ENCODE peak calls at places on chromosomes 4 and X, in five cellular contexts. One of them, this sample, is unnamed.

GRCh38 chr4:182126567-182126966 is 116.6 kb upstream of the TENM3 start:
- DNase-seq in Peyer's patch: no peak
- DNase-seq in heart left ventricle: no peak
- DNase-seq in left ventricle myocardium inferior: no peak
- DNase-seq in fibroblast of lung: peak
- DNase-seq in this sample: no peak

GRCh38 chr4:103060453-103061148 is 16.0 kb downstream of the SLC9B2 start:
- DNase-seq in left ventricle myocardium inferior: no peak
- DNase-seq in Peyer's patch: no peak
- DNase-seq in heart left ventricle: no peak
- DNase-seq in fibroblast of lung: no peak
- DNase-seq in this sample: no peak

GRCh38 chrX:49273181-49273727 is 3.7 kb downstream of the PPP1R3F start:
- DNase-seq in Peyer's patch: peak
- DNase-seq in heart left ventricle: no peak
- DNase-seq in fibroblast of lung: no peak
- DNase-seq in left ventricle myocardium inferior: no peak
- DNase-seq in this sample: no peak

GRCh38 chrX:22800360-22800759 is 199.4 kb upstream of the DDX53 start:
- DNase-seq in fibroblast of lung: peak
- DNase-seq in heart left ventricle: no peak
- DNase-seq in Peyer's patch: no peak
- DNase-seq in left ventricle myocardium inferior: peak
- DNase-seq in this sample: no peak

GRCh38 chrX:118977424-118977823 is 3.0 kb downstream of the LONRF3 start:
- DNase-seq in Peyer's patch: no peak
- DNase-seq in heart left ventricle: no peak
- DNase-seq in left ventricle myocardium inferior: no peak
- DNase-seq in fibroblast of lung: no peak
- DNase-seq in this sample: no peak

GRCh38 chrX:12548341-12548740 is 242.9 kb upstream of the PRPS2 start:
- DNase-seq in left ventricle myocardium inferior: no peak
- DNase-seq in heart left ventricle: no peak
- DNase-seq in Peyer's patch: no peak
- DNase-seq in fibroblast of lung: no peak
- DNase-seq in this sample: no peak

GRCh38 chr4:185201983-185202962 is 1.5 kb downstream of the CFAP97 start:
- DNase-seq in fibroblast of lung: peak
- DNase-seq in left ventricle myocardium inferior: no peak
- DNase-seq in Peyer's patch: no peak
- DNase-seq in heart left ventricle: no peak
- DNase-seq in this sample: no peak

GRCh38 chr4:31613946-31614623 is 893.9 kb downstream of the PCDH7 start:
- DNase-seq in heart left ventricle: no peak
- DNase-seq in fibroblast of lung: peak
- DNase-seq in Peyer's patch: no peak
- DNase-seq in left ventricle myocardium inferior: no peak
- DNase-seq in this sample: no peak

GRCh38 chrX:17680732-17681413 is 56.4 kb upstream of the SCML1 start:
- DNase-seq in fibroblast of lung: no peak
- DNase-seq in left ventricle myocardium inferior: no peak
- DNase-seq in heart left ventricle: no peak
- DNase-seq in Peyer's patch: no peak
- DNase-seq in this sample: no peak

GRCh38 chr4:57053508-57053907 is 56.7 kb downstream of the IGFBP7 start:
- DNase-seq in Peyer's patch: no peak
- DNase-seq in fibroblast of lung: peak
- DNase-seq in heart left ventricle: no peak
- DNase-seq in left ventricle myocardium inferior: no peak
- DNase-seq in this sample: no peak

GRCh38 chr4:143701365-143701764 is 890 bp upstream of the FREM3 start:
- DNase-seq in heart left ventricle: no peak
- DNase-seq in Peyer's patch: no peak
- DNase-seq in fibroblast of lung: no peak
- DNase-seq in left ventricle myocardium inferior: no peak
- DNase-seq in this sample: no peak

GRCh38 chrX:55008571-55009358 is 8.6 kb downstream of the APEX2 start:
- DNase-seq in heart left ventricle: no peak
- DNase-seq in fibroblast of lung: peak
- DNase-seq in Peyer's patch: no peak
- DNase-seq in left ventricle myocardium inferior: peak
- DNase-seq in this sample: no peak

GRCh38 chr4:149870008-149870407 is 54.4 kb upstream of the IQCM start:
- DNase-seq in heart left ventricle: no peak
- DNase-seq in left ventricle myocardium inferior: no peak
- DNase-seq in fibroblast of lung: no peak
- DNase-seq in Peyer's patch: no peak
- DNase-seq in this sample: no peak

GRCh38 chrX:53093177-53093655 is 726 bp upstream of the KANTR start:
- DNase-seq in left ventricle myocardium inferior: peak
- DNase-seq in Peyer's patch: peak
- DNase-seq in fibroblast of lung: peak
- DNase-seq in heart left ventricle: peak
- DNase-seq in this sample: peak

GRCh38 chr4:104693601-104694201 is 199.0 kb upstream of the CXXC4 start:
- DNase-seq in heart left ventricle: no peak
- DNase-seq in left ventricle myocardium inferior: no peak
- DNase-seq in Peyer's patch: no peak
- DNase-seq in fibroblast of lung: peak
- DNase-seq in this sample: no peak

GRCh38 chrX:9320940-9321339 is 143.9 kb upstream of the TBL1X start:
- DNase-seq in Peyer's patch: no peak
- DNase-seq in left ventricle myocardium inferior: no peak
- DNase-seq in fibroblast of lung: peak
- DNase-seq in heart left ventricle: no peak
- DNase-seq in this sample: no peak

GRCh38 chr4:71189471-71189870 is 149.3 kb upstream of the SLC4A4 start:
- DNase-seq in Peyer's patch: no peak
- DNase-seq in fibroblast of lung: peak
- DNase-seq in heart left ventricle: no peak
- DNase-seq in left ventricle myocardium inferior: no peak
- DNase-seq in this sample: no peak

DNA sequence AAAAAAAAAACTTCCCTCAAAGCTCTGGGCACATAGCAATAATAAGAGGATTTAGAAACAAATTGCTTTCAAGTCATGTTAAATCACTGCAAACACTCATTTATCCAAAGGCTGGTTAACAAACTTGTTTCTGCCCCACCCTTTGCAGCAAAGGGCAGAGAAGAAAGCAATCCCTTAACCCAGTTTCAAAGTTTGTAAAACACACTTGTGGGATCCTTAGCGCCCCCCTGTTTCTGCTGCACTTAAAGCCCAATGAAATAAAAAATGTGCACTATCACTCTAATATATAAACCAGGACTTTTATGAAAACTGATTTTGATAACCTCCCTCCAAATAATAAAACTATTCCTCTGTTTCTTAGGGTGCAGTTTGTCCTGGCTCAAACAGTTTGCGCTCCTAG is 3.3 kb upstream of the PCDH10 start:
- DNase-seq in fibroblast of lung: no peak
- DNase-seq in Peyer's patch: no peak
- DNase-seq in heart left ventricle: no peak
- DNase-seq in left ventricle myocardium inferior: no peak
- DNase-seq in this sample: no peak
- TF ChIP-seq CTCF in fibroblast of lung: no peak
- TF ChIP-seq CTCF in Peyer's patch: no peak
- TF ChIP-seq CTCF in heart left ventricle: no peak
- TF ChIP-seq CTCF in left ventricle myocardium inferior: no peak
- TF ChIP-seq CTCF in this sample: no peak

GRCh38 chrX:30144971-30145731 is 70.2 kb upstream of the MAGEB2 start:
- DNase-seq in heart left ventricle: no peak
- DNase-seq in left ventricle myocardium inferior: no peak
- DNase-seq in fibroblast of lung: no peak
- DNase-seq in Peyer's patch: no peak
- DNase-seq in this sample: no peak

GRCh38 chrX:30144221-30144620 is 71.1 kb upstream of the MAGEB2 start:
- DNase-seq in Peyer's patch: no peak
- DNase-seq in left ventricle myocardium inferior: no peak
- DNase-seq in heart left ventricle: no peak
- DNase-seq in fibroblast of lung: no peak
- DNase-seq in this sample: no peak

DNA sequence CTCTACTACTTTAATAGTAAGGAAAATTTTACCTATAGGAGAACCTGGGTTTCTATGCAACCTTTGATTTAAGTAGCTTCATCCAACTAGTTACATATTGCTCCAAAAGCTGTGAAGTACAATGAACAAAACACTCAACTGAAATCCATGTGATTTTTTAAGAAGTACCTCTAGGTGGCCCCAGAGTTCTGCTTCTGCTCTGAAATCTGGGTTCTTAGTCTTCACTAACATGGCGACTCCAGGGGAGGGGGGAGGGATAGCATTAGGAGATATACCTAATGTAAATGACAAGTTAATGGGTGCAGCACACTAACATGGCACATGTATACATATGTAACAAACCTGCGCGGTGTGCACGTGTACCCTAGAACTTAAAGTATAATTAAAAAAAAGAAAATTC is 73.4 kb upstream of the MAGEB2 start:
- DNase-seq in heart left ventricle: no peak
- DNase-seq in Peyer's patch: no peak
- DNase-seq in left ventricle myocardium inferior: no peak
- DNase-seq in fibroblast of lung: peak
- DNase-seq in this sample: no peak
- TF ChIP-seq CTCF in heart left ventricle: no peak
- TF ChIP-seq CTCF in Peyer's patch: no peak
- TF ChIP-seq CTCF in left ventricle myocardium inferior: peak
- TF ChIP-seq CTCF in fibroblast of lung: peak
- TF ChIP-seq CTCF in this sample: peak

DNA sequence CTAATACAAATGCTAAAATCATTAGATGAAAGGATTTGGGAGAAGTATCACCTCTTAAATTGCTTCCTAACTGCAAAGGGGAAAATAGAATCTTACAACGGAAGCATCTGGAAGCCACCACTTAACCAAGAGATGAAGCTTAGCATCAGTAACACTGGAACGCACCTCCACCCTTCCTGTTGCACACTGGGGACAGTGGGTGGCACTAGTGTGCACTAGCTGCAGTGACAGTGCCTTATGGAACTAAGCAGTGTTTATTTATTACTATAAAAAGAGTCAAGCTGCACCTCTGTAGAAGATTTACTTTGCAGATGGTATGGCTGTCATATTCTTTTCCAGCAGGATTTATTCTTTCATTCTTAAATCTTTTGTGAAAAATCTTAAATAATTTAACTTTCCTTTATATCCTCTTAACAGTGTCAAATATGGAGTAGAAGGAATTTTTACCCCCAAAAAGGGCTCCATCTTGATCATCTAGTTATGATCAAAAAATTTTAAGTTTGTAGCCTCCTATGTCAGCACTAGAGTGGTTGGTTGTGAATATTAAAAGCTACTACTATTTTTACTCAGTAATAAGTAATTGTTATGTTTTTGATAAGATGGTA is 76.7 kb downstream of the SCD5 start:
- DNase-seq in left ventricle myocardium inferior: peak
- DNase-seq in fibroblast of lung: peak
- DNase-seq in Peyer's patch: peak
- DNase-seq in heart left ventricle: no peak
- DNase-seq in this sample: peak
- TF ChIP-seq CTCF in left ventricle myocardium inferior: peak
- TF ChIP-seq CTCF in fibroblast of lung: no peak
- TF ChIP-seq CTCF in Peyer's patch: no peak
- TF ChIP-seq CTCF in heart left ventricle: peak
- TF ChIP-seq CTCF in this sample: no peak

GRCh38 chr4:4899202-4899925 is 39.9 kb downstream of the MSX1 start:
- DNase-seq in Peyer's patch: no peak
- DNase-seq in heart left ventricle: no peak
- DNase-seq in fibroblast of lung: no peak
- DNase-seq in left ventricle myocardium inferior: no peak
- DNase-seq in this sample: no peak

GRCh38 chr4:4901877-4902276 is 42.4 kb downstream of the MSX1 start:
- DNase-seq in heart left ventricle: no peak
- DNase-seq in Peyer's patch: no peak
- DNase-seq in left ventricle myocardium inferior: no peak
- DNase-seq in fibroblast of lung: no peak
- DNase-seq in this sample: no peak
- TF ChIP-seq CTCF in heart left ventricle: no peak
- TF ChIP-seq CTCF in Peyer's patch: no peak
- TF ChIP-seq CTCF in left ventricle myocardium inferior: no peak
- TF ChIP-seq CTCF in fibroblast of lung: no peak
- TF ChIP-seq CTCF in this sample: no peak

GRCh38 chrX:51332188-51332942 is at the start of gene NUDT10:
- DNase-seq in left ventricle myocardium inferior: peak
- DNase-seq in fibroblast of lung: peak
- DNase-seq in Peyer's patch: peak
- DNase-seq in heart left ventricle: peak
- DNase-seq in this sample: peak

GRCh38 chrX:51334276-51334675 is 1.7 kb downstream of the NUDT10 start:
- DNase-seq in heart left ventricle: no peak
- DNase-seq in Peyer's patch: no peak
- DNase-seq in fibroblast of lung: peak
- DNase-seq in left ventricle myocardium inferior: no peak
- DNase-seq in this sample: no peak

DNA sequence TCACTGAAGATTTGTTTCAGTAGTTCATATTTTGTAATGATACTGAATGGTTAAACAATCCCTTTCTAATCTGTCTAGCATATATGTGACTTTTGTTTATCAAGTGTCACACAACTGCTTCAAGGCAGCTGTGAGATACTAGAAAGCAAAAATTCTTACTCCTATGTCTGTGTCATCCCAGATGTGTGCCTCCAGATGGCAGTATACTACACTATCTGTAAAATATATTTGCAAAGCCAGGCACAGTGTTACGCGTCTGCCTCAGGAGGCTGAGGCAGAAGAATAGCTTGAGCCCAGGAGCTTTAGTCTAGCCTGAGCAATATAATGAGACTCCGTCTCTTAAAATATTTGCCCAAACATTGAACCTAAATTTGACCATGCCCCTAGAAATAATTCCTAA is 4.0 kb downstream of the NUDT10 start:
- DNase-seq in Peyer's patch: no peak
- DNase-seq in left ventricle myocardium inferior: no peak
- DNase-seq in fibroblast of lung: peak
- DNase-seq in heart left ventricle: no peak
- DNase-seq in this sample: no peak
- TF ChIP-seq CTCF in Peyer's patch: no peak
- TF ChIP-seq CTCF in left ventricle myocardium inferior: peak
- TF ChIP-seq CTCF in fibroblast of lung: peak
- TF ChIP-seq CTCF in heart left ventricle: peak
- TF ChIP-seq CTCF in this sample: peak

GRCh38 chr4:8015512-8015911 is 75.9 kb upstream of the AFAP1 start:
- DNase-seq in fibroblast of lung: no peak
- DNase-seq in heart left ventricle: no peak
- DNase-seq in left ventricle myocardium inferior: no peak
- DNase-seq in Peyer's patch: no peak
- DNase-seq in this sample: no peak
- TF ChIP-seq CTCF in fibroblast of lung: peak
- TF ChIP-seq CTCF in heart left ventricle: no peak
- TF ChIP-seq CTCF in left ventricle myocardium inferior: peak
- TF ChIP-seq CTCF in Peyer's patch: no peak
- TF ChIP-seq CTCF in this sample: peak

This sample was measured in glutamatergic neuron.